ENCODE peak calls at places on chromosome 4, in four cellular contexts. P is NCI-H69, E is choroid plexus epithelial cell, V is Panc1. M is an unnamed sample.

GRCh38 chr4:98682719-98683118 is 24.3 kb upstream of the TSPAN5 start:
- DNase-seq in E (peak; percentile 37), P (no peak), V (no peak), M (peak; percentile 74)

GRCh38 chr4:87076690-87077358 is 142.0 kb downstream of the AFF1 start:
- DNase-seq in E (no peak), V (no peak), P (no peak), M (no peak)

GRCh38 chr4:163484906-163485305 is 9.6 kb upstream of the TMA16 start:
- DNase-seq in E (peak; percentile 74), V (no peak), P (peak; percentile 55), M (peak; percentile 56)

GRCh38 chr4:186820371-186820990 is 96.8 kb upstream of the FAT1 start:
- DNase-seq in V (no peak), P (peak; percentile 79), E (peak; percentile 74), M (peak; percentile 84)

GRCh38 chr4:164955107-164955805 is 22.2 kb downstream of the TRIM61 start:
- DNase-seq in E (no peak), P (peak; percentile 23), V (no peak), M (no peak)

GRCh38 chr4:67687639-67688038 is 13.3 kb downstream of the UBA6 start:
- DNase-seq in P (no peak), E (peak; percentile 68), V (no peak), M (peak; percentile 72)

GRCh38 chr4:111174331-111174730 is 551.5 kb upstream of the PITX2 start:
- DNase-seq in V (no peak), E (no peak), P (no peak), M (peak; percentile 24)

GRCh38 chr4:180028682-180029081 is 2214.5 kb upstream of the TENM3 start:
- DNase-seq in P (peak; percentile 5), V (no peak), E (peak; percentile 4), M (no peak)

GRCh38 chr4:40908297-40908696 is 158.5 kb downstream of the NSUN7 start:
- DNase-seq in P (no peak), V (no peak), E (no peak), M (no peak)

GRCh38 chr4:2867758-2868491 is 24.3 kb downstream of the ADD1 start:
- DNase-seq in P (peak; percentile 80), V (no peak), E (peak; percentile 56), M (peak; percentile 49)

GRCh38 chr4:88963817-88964216 is 93.2 kb downstream of the FAM13A start:
- DNase-seq in V (peak; percentile 32), E (peak; percentile 76), P (peak; percentile 65), M (peak; percentile 27)

GRCh38 chr4:172412851-172413250 is 599.6 kb downstream of the GALNTL6 start:
- DNase-seq in E (no peak), P (no peak), V (no peak), M (no peak)

GRCh38 chr4:142883433-142883832 is 37.3 kb upstream of the INPP4B start:
- DNase-seq in V (no peak), E (peak; percentile 28), P (peak; percentile 6), M (no peak)

GRCh38 chr4:84568496-84568895 is 14.4 kb upstream of the CDS1 start:
- DNase-seq in P (no peak), E (peak; percentile 13), V (no peak), M (no peak)

M was measured in EH.